ENCODE peak calls at places on chromosomes 4 and X, in nine cellular contexts. F is K562; L is stimulated activated CD4-positive, alpha-beta T cell treated with anti-CD3 and anti-CD28 coated beads, Interleukin-12 subunit alpha, Interleukin-12 subunit beta, amount 100 ng/mL, for 24 hours; B is SHP77; N is ovary; W is GM23338; P is nephron progenitor cell; E is CD8-positive, alpha-beta T cell; O is foreskin keratinocyte. Q is an unnamed sample.
A peak's percentile ranks its signal among the peaks of the same experiment; 100 is the strongest.

GRCh38 chrX:17842769-17843525 is 18.2 kb downstream of the RAI2 start:
- DNase-seq in F (no peak), L (no peak), B (no peak), N (no peak), W (no peak), P (no peak), E (no peak), O (no peak), Q (no peak)

GRCh38 chrX:10679387-10679786 is 59.0 kb upstream of the MID1 start:
- DNase-seq in F (no peak), L (no peak), B (no peak), N (no peak), W (no peak), P (no peak), E (no peak), O (no peak), Q (no peak)

GRCh38 chr4:100581337-100581736 is 63.5 kb upstream of the EMCN start:
- DNase-seq in F (no peak), L (no peak), B (no peak), N (no peak), W (no peak), P (no peak), E (no peak), O (peak; percentile 92), Q (no peak)

GRCh38 chrX:1462596-1463251 is 10.0 kb upstream of the ASMTL start:
- DNase-seq in F (no peak), L (peak; percentile 51), B (no peak), N (no peak), W (no peak), P (no peak), E (peak; percentile 67), O (peak; percentile 36), Q (no peak)

GRCh38 chr4:16785800-16786527 is 112.5 kb downstream of the LDB2 start:
- DNase-seq in F (no peak), L (no peak), B (no peak), N (no peak), W (no peak), P (no peak), E (no peak), O (no peak), Q (no peak)

GRCh38 chr4:57369446-57369845 is 259.3 kb upstream of the IGFBP7 start:
- DNase-seq in F (no peak), L (no peak), B (no peak), N (no peak), W (no peak), P (no peak), E (no peak), O (no peak), Q (no peak)

GRCh38 chrX:74461384-74461783 is 40.1 kb downstream of the SLC16A2 start:
- DNase-seq in F (no peak), L (no peak), B (no peak), N (no peak), W (no peak), P (no peak), E (no peak), O (no peak), Q (no peak)

GRCh38 chr4:45692131-45692530 is 431.7 kb downstream of the GABRG1 start:
- DNase-seq in F (no peak), L (no peak), B (no peak), N (no peak), W (no peak), P (no peak), E (no peak), O (no peak), Q (no peak)

GRCh38 chrX:103378990-103379389 is 2.7 kb downstream of the BEX3 start:
- DNase-seq in F (no peak), L (no peak), B (no peak), N (no peak), W (no peak), P (no peak), E (no peak), O (no peak), Q (no peak)

GRCh38 chrX:6732101-6732500 is 197.2 kb upstream of the VCX3A start:
- DNase-seq in F (no peak), L (no peak), B (no peak), N (no peak), W (no peak), P (no peak), E (no peak), O (no peak), Q (no peak)

GRCh38 chr4:144667500-144667899 is 21.5 kb downstream of the HHIP start:
- DNase-seq in F (no peak), L (no peak), B (no peak), N (no peak), W (no peak), P (no peak), E (no peak), O (no peak), Q (no peak)

GRCh38 chr4:157781361-157781760 is 391.5 kb downstream of the GASK1B start:
- DNase-seq in F (no peak), L (no peak), B (no peak), N (no peak), W (no peak), P (no peak), E (no peak), O (no peak), Q (no peak)

GRCh38 chr4:15479089-15479912 is 9.6 kb downstream of the CC2D2A start:
- DNase-seq in F (peak; percentile 22), L (no peak), B (peak; percentile 57), N (peak; percentile 67), W (peak; percentile 93), P (peak; percentile 56), E (no peak), O (peak; percentile 84), Q (peak; percentile 87)

GRCh38 chrX:118353081-118353850 is 7.4 kb downstream of the WDR44 start:
- DNase-seq in F (no peak), L (no peak), B (no peak), N (no peak), W (peak; percentile 9), P (no peak), E (no peak), O (peak; percentile 47), Q (no peak)

GRCh38 chrX:24464498-24464835 is 619 bp upstream of the PDK3 start:
- DNase-seq in F (no peak), L (no peak), B (no peak), N (no peak), W (no peak), P (no peak), E (peak; percentile 6), O (no peak), Q (no peak)

GRCh38 chr4:149176019-149176418 is 639.6 kb downstream of the IQCM start:
- DNase-seq in F (no peak), L (no peak), B (no peak), N (no peak), W (peak; percentile 32), P (no peak), E (no peak), O (no peak), Q (no peak)